ENCODE peak calls at places on chromosome 20, in ten cellular contexts. Y is adrenal gland, P is IMR-90, N is mammary epithelial cell, S is fibroblast of the aortic adventitia, V is dorsolateral prefrontal cortex, R is HCT116, O is brain microvascular endothelial cell, J is heart right ventricle, H is right atrium auricular region. L is an unnamed sample.

GRCh38 chr20:1280421-1281102 is 14.5 kb downstream of the SNPH start:
- DNase-seq in Y (no peak), P (peak), N (no peak), S (no peak), V (no peak), R (no peak), O (no peak), J (no peak), H (peak), L (no peak)

GRCh38 chr20:41045680-41046079 is 17.1 kb downstream of the TOP1 start:
- DNase-seq in Y (no peak), P (no peak), N (no peak), S (no peak), V (no peak), R (no peak), O (no peak), J (no peak), H (no peak), L (no peak)

GRCh38 chr20:2942439-2942838 is 69.2 kb downstream of the PTPRA start:
- DNase-seq in Y (no peak), P (peak), N (no peak), S (peak), V (no peak), R (no peak), O (peak), J (no peak), H (no peak), L (peak)

GRCh38 chr20:56503911-56504310 is 20.6 kb upstream of the FAM209A start:
- DNase-seq in Y (no peak), P (no peak), N (no peak), S (no peak), V (no peak), R (no peak), O (no peak), J (no peak), H (no peak), L (no peak)

GRCh38 chr20:64069614-64070243 is 6.7 kb downstream of the TCEA2 start:
- DNase-seq in Y (peak), P (no peak), N (no peak), S (no peak), V (no peak), R (no peak), O (no peak), J (no peak), H (no peak), L (no peak)

GRCh38 chr20:10427060-10427692 is 6.8 kb downstream of the MKKS start:
- DNase-seq in Y (peak), P (peak), N (peak), S (peak), V (peak), R (no peak), O (peak), J (peak), H (no peak), L (peak)

GRCh38 chr20:3532089-3532615 is 61.3 kb downstream of the ATRN start:
- DNase-seq in Y (no peak), P (no peak), N (peak), S (no peak), V (no peak), R (no peak), O (no peak), J (no peak), H (no peak), L (no peak)

GRCh38 chr20:34579191-34579661 is 20.7 kb downstream of the MAP1LC3A start:
- DNase-seq in Y (peak), P (peak), N (peak), S (peak), V (peak), R (peak), O (peak), J (peak), H (no peak), L (peak)

GRCh38 chr20:51734876-51735499 is 33.2 kb downstream of the ATP9A start:
- DNase-seq in Y (no peak), P (no peak), N (no peak), S (no peak), V (no peak), R (no peak), O (no peak), J (no peak), H (no peak), L (no peak)

GRCh38 chr20:44746367-44747165 is 901 bp downstream of the KCNK15 start:
- DNase-seq in Y (no peak), P (no peak), N (no peak), S (no peak), V (no peak), R (no peak), O (no peak), J (no peak), H (no peak), L (no peak)

GRCh38 chr20:2401527-2401926 is 20.8 kb downstream of the TGM6 start:
- DNase-seq in Y (no peak), P (no peak), N (no peak), S (no peak), V (no peak), R (no peak), O (no peak), J (no peak), H (no peak), L (no peak)

GRCh38 chr20:6122873-6123649 is at the start of gene FERMT1:
- DNase-seq in Y (peak), P (peak), N (peak), S (peak), V (no peak), R (peak), O (peak), J (peak), H (no peak), L (peak)
- H3K4me3 ChIP-seq in Y (peak), P (peak), N (peak), S (peak), V (peak), R (peak), O (peak), J (peak), H (peak), L (peak)

GRCh38 chr20:6765469-6766058 is 1.9 kb upstream of the BMP2 start:
- DNase-seq in Y (no peak), P (peak), N (peak), S (peak), V (no peak), R (peak), O (peak), J (no peak), H (no peak), L (peak)
- TF ChIP-seq CTCF in Y (peak), P (peak), N (peak), S (peak), V (peak), R (peak), O (peak), J (peak), H (peak), L (peak)

DNA sequence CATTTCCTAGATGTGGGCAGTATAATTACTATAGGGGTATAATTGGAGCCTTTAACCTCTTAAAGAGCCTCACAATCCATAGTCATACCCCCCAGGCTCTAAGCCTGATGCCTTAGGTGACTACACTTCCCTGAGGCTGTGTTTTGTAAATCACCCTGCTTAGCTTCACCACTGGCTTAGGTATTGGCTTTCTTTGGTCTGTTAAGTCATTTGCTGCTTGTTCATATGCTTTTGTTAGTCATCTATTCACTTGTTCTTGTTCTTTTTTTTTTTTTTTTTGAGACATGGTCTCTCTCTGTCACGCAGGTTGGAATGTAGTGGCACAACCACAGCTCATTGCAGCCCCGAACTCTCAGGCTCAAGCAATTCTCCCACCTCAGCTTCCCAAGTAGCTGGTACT is 26.7 kb downstream of the KAT14 start:
- DNase-seq in Y (no peak), P (peak), N (peak), S (peak), V (no peak), R (no peak), O (peak), J (no peak), H (no peak), L (peak)
- H3K4me3 ChIP-seq in Y (no peak), P (no peak), N (no peak), S (no peak), V (no peak), R (no peak), O (no peak), J (no peak), H (no peak), L (no peak)

GRCh38 chr20:46708172-46708860 is 1.1 kb upstream of the SLC2A10 start:
- DNase-seq in Y (no peak), P (no peak), N (no peak), S (no peak), V (no peak), R (no peak), O (no peak), J (no peak), H (no peak), L (no peak)
- TF ChIP-seq CTCF in Y (no peak), P (no peak), N (no peak), S (no peak), V (no peak), R (peak), O (peak), J (no peak), H (no peak), L (peak)

L was measured in AG10803.